ENCODE peak calls at places on chromosomes 12 and 14, in seven cellular contexts. T is small intestine, P is GM23248, X is hippocampal formation, Z is HFFc6, M is NCI-H524, J is B cell. N is an unnamed sample.
A peak's percentile ranks its signal among the peaks of the same experiment; 100 is the strongest.

GRCh38 chr12:65824314-65824563 is at the start of gene HMGA2:
- DNase-seq in P (peak; percentile 90), Z (no peak), J (no peak), X (no peak), M (no peak), T (no peak), N (peak; percentile 4)

GRCh38 chr12:126558219-126558618 is 1493.0 kb downstream of the AACS start:
- DNase-seq in X (no peak), T (no peak), P (no peak), Z (no peak), M (no peak), J (no peak), N (no peak)

GRCh38 chr12:78981-79380 is 12.4 kb downstream of the IQSEC3 start:
- DNase-seq in X (no peak), T (no peak), M (no peak), P (no peak), Z (no peak), J (no peak), N (no peak)

GRCh38 chr12:26680724-26681455 is 152.1 kb downstream of the ITPR2 start:
- DNase-seq in X (no peak), Z (no peak), M (no peak), T (no peak), P (peak; percentile 51), J (no peak), N (no peak)

GRCh38 chr14:44963775-44964380 is 1.9 kb downstream of the TOGARAM1 start:
- DNase-seq in X (peak; percentile 40), Z (peak; percentile 2), M (peak; percentile 29), J (no peak), P (peak; percentile 43), T (peak; percentile 10), N (peak; percentile 7)

GRCh38 chr12:54138219-54138618 is 50.6 kb downstream of the SMUG1 start:
- DNase-seq in Z (no peak), P (no peak), M (no peak), X (no peak), J (no peak), T (no peak), N (peak; percentile 19)

GRCh38 chr14:101018561-101019290 is 115.2 kb upstream of the RTL1 start:
- DNase-seq in M (no peak), P (no peak), J (no peak), Z (no peak), X (no peak), T (no peak), N (no peak)

GRCh38 chr12:97643961-97644360 is 181.4 kb downstream of the RMST start:
- DNase-seq in P (no peak), J (no peak), M (no peak), T (no peak), X (no peak), Z (no peak), N (no peak)

GRCh38 chr12:77946541-77947021 is 115.9 kb downstream of the NAV3 start:
- DNase-seq in M (no peak), P (peak; percentile 58), Z (peak; percentile 24), J (no peak), T (no peak), X (no peak), N (no peak)

GRCh38 chr14:63504628-63505027 is 38.5 kb downstream of the PPP2R5E start:
- DNase-seq in P (peak; percentile 32), X (no peak), Z (peak; percentile 76), M (no peak), J (no peak), T (no peak), N (no peak)

GRCh38 chr14:32601908-32602307 is 272.8 kb downstream of the AKAP6 start:
- DNase-seq in M (no peak), J (no peak), X (no peak), Z (no peak), T (no peak), P (peak; percentile 10), N (no peak)